ENCODE peak calls at places on chromosomes 7 and 10, in five cellular contexts. M is IMR-90, R is cardiac muscle cell, S is upper lobe of right lung, G is adrenal gland. N is an unnamed sample.

GRCh38 chr10:94355841-94356240 is 6.9 kb downstream of the NOC3L start:
- DNase-seq in S (no peak), G (no peak), R (no peak), M (no peak), N (no peak)

GRCh38 chr10:89404082-89404481 is 10.3 kb upstream of the IFIT5 start:
- DNase-seq in G (no peak), R (peak; percentile 71), S (no peak), M (peak; percentile 12), N (no peak)

GRCh38 chr7:19112290-19113000 is 5.0 kb downstream of the TWIST1 start:
- DNase-seq in R (peak; percentile 78), G (no peak), M (peak; percentile 57), S (no peak), N (no peak)

GRCh38 chr7:44477955-44478354 is 12.5 kb downstream of the NUDCD3 start:
- DNase-seq in S (no peak), M (no peak), R (no peak), G (no peak), N (no peak)

GRCh38 chr10:14750900-14751575 is 23.7 kb downstream of the FAM107B start:
- DNase-seq in G (no peak), M (no peak), R (peak; percentile 15), S (no peak), N (no peak)

GRCh38 chr7:93148727-93149126 is 542 bp upstream of the SAMD9L start:
- DNase-seq in R (no peak), M (no peak), G (no peak), S (no peak), N (no peak)

GRCh38 chr7:8250547-8250946 is 11.4 kb downstream of the ICA1 start:
- DNase-seq in G (no peak), S (no peak), M (no peak), R (no peak), N (no peak)

GRCh38 chr10:109203616-109204375 is 719.5 kb downstream of the XPNPEP1 start:
- DNase-seq in R (no peak), G (no peak), S (no peak), M (peak; percentile 17), N (no peak)

GRCh38 chr7:70679666-70680065 is 452.3 kb upstream of the GALNT17 start:
- DNase-seq in G (no peak), M (no peak), R (no peak), S (no peak), N (no peak)

GRCh38 chr10:77496941-77497420 is 140.6 kb downstream of the KCNMA1 start:
- DNase-seq in G (no peak), S (no peak), R (no peak), M (peak; percentile 63), N (no peak)

GRCh38 chr10:95840121-95840520 is 67.7 kb upstream of the CC2D2B start:
- DNase-seq in R (no peak), M (no peak), S (no peak), G (no peak), N (no peak)

GRCh38 chr7:74453321-74454011 is at the start of gene GTF2IRD1:
- DNase-seq in G (peak; percentile 79), R (peak; percentile 80), S (peak; percentile 85), M (peak; percentile 73), N (peak; percentile 82)

GRCh38 chr7:7203813-7204575 is 21.6 kb downstream of the C1GALT1 start:
- DNase-seq in G (no peak), M (no peak), R (no peak), S (no peak), N (no peak)

GRCh38 chr7:2431260-2431867 is 28.0 kb downstream of the CHST12 start:
- DNase-seq in S (no peak), R (peak; percentile 30), M (no peak), G (no peak), N (no peak)

GRCh38 chr7:100190059-100190711 is 12.5 kb downstream of the STAG3 start:
- DNase-seq in G (no peak), R (peak; percentile 65), M (peak; percentile 62), S (no peak), N (no peak)

GRCh38 chr10:125982256-125982948 is 86.0 kb downstream of the FANK1 start:
- DNase-seq in G (peak; percentile 37), R (peak; percentile 76), M (peak; percentile 74), S (no peak), N (no peak)

GRCh38 chr10:106515206-106515790 is 649.2 kb downstream of the SORCS1 start:
- DNase-seq in R (no peak), M (no peak), G (no peak), S (no peak), N (no peak)

GRCh38 chr10:84298077-84298476 is 30.3 kb upstream of the CCSER2 start:
- DNase-seq in R (no peak), G (no peak), M (no peak), S (no peak), N (no peak)

GRCh38 chr10:30488319-30488718 is 54.3 kb downstream of the MAP3K8 start:
- DNase-seq in R (no peak), G (no peak), M (no peak), S (no peak), N (no peak)

DNA sequence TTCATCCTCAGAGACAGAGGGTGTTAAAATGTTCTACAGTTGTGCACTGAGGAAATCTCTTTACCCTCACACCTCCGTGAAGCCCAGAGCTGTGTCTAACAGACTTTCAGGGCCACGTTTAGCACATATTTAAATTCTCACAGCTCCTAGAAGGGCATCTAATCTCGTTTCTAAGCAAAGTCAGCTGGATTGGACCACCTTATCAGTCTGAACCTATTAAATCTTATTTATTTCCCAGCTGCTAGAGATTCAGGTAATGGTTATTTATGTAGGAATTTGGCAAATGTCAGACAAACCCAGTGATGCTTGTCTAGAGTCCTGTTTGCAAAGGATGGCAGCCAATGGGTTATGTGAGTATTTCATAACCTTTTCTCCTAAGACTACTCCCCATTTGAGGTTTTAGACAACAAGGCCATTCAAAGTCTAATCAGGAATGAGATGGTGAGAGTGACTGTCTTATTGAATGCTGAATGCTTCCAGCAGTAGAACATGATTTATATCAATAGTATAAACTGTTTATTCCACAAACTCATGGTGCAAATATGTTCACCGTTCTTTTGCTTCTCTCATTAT is 54.8 kb upstream of the EXOC4 start:
- DNase-seq in R (no peak), G (no peak), M (no peak), S (no peak), N (no peak)
- H3K27ac ChIP-seq in R (no peak overlapping the region), G (no peak overlapping the region), M (no peak overlapping the region), S (no peak overlapping the region), N (no peak overlapping the region)

GRCh38 chr10:4326647-4327046 is 499.4 kb upstream of the AKR1E2 start:
- DNase-seq in M (no peak), S (no peak), G (no peak), R (no peak), N (no peak)
- H3K27ac ChIP-seq in M (no peak overlapping the region), S (no peak overlapping the region), G (no peak overlapping the region), R (no peak overlapping the region), N (no peak overlapping the region)

GRCh38 chr10:99880071-99880835 is 97.8 kb downstream of the ABCC2 start:
- DNase-seq in S (no peak), G (no peak), R (peak; percentile 6), M (no peak), N (peak; percentile 89)

GRCh38 chr10:99875473-99875872 is 93.0 kb downstream of the ABCC2 start:
- DNase-seq in S (no peak), R (no peak), G (no peak), M (peak; percentile 26), N (no peak)

GRCh38 chr10:99883523-99883922 is 101.1 kb downstream of the ABCC2 start:
- DNase-seq in S (no peak), M (no peak), G (no peak), R (peak; percentile 17), N (no peak)

GRCh38 chr10:99881371-99881770 is 98.9 kb downstream of the ABCC2 start:
- DNase-seq in R (no peak), S (no peak), M (no peak), G (no peak), N (no peak)
- H3K27ac ChIP-seq in R (peak overlapping the region; percentile 9), S (no peak overlapping the region), M (no peak overlapping the region), G (no peak overlapping the region), N (no peak overlapping the region)

DNA sequence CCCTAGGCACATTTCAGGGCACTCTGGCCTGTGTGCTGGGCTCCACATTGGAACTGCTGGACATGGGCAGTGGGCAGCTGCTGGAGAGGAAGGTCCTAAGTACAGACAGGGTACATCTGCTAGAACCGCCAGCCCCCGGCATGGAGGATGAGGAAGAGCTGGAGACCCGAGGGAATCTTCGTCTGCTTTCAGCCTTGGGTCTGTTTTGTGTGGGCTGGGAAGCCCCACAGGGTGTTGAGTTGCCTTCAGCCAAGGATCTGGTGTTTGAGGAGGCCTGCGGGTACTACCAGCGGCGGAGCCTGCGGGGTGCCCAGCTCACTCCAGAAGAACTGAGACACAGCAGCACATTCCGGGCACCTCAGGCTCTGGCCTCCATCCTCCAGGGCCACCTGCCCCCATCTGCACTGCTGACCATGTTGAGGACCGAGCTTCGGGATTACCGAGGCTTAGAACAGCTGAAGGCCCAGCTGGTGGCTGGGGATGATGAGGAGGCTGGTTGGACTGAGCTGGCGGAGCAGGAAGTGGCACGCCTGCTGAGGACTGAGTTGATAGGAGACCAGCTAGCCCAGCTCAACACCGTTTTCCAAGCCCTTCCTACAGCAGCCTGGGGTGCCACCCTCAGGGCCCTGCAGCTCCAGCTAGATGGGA is 1.4 kb downstream of the HPS6 start:
- DNase-seq in M (no peak), G (no peak), R (no peak), S (no peak), N (peak; percentile 33)
- H3K27ac ChIP-seq in M (peak overlapping the region; percentile 61), G (peak overlapping the region; percentile 87), R (peak overlapping the region; percentile 76), S (peak overlapping the region; percentile 98), N (peak overlapping the region; percentile 77)

DNA sequence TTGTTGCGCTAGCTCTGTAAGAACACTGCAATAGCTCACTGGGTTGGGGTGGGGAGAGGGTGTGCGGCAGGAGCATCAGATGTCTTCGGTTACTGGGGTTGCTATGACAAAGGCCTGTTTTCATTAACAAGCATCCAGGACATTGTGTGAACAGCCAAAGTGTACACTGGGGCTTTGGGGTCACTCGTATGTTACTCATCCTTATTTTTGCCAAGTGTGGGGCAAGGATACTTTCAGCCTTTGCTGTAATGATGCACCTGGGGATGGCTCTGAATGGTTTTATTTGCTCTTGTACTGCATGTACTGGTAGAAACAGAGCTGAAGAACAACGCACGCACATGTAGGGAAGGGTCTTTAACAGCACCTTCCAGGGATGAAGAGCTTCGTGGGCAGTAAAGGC is 73.0 kb upstream of the AFAP1L2 start:
- DNase-seq in M (no peak), S (no peak), R (peak; percentile 19), G (no peak), N (peak; percentile 44)
- H3K27ac ChIP-seq in M (no peak overlapping the region), S (no peak overlapping the region), R (no peak overlapping the region), G (no peak overlapping the region), N (peak overlapping the region; percentile 76)

DNA sequence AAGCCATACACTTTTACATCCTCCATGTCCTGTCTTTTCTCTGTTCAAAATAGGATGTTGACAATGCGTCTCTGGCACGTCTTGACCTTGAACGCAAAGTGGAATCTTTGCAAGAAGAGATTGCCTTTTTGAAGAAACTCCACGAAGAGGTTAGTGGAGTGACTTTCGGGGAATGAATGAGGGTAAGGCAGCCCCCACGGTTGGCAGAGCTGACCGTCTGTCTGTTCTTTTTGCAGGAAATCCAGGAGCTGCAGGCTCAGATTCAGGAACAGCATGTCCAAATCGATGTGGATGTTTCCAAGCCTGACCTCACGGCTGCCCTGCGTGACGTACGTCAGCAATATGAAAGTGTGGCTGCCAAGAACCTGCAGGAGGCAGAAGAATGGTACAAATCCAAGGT is 5.5 kb downstream of the VIM start:
- DNase-seq in R (peak; percentile 72), G (no peak), M (no peak), S (no peak), N (peak; percentile 74)
- H3K27ac ChIP-seq in R (no peak overlapping the region), G (no peak overlapping the region), M (peak overlapping the region; percentile 25), S (peak overlapping the region; percentile 32), N (peak overlapping the region; percentile 51)

GRCh38 chr10:3631709-3632330 is 153.2 kb downstream of the KLF6 start:
- DNase-seq in G (no peak), M (peak; percentile 37), R (peak; percentile 30), S (no peak), N (no peak)
- H3K27ac ChIP-seq in G (no peak overlapping the region), M (no peak overlapping the region), R (no peak overlapping the region), S (no peak overlapping the region), N (no peak overlapping the region)